ENCODE peak calls at places on chromosomes 13 and 19, in ten cellular contexts. U is GM20000; X is NCI-H69; F is endothelial cell; A is Right ventricle myocardium superior; S is cerebellum; Q is T follicular helper cell; I is GM10248; L is HTR-8/SVneo; Z is activated naive CD8-positive, alpha-beta T cell treated with anti-CD3 and anti-CD28 coated beads, Interleukin-2, amount 50 U/mL, for 16 hours. G is an unnamed sample.

GRCh38 chr19:33416307-33417215 is 43.1 kb downstream of the CEBPG start:
- DNase-seq in U (peak), X (peak), F (peak), A (peak), S (peak), Q (peak), I (peak), L (peak), Z (peak), G (peak)

GRCh38 chr13:50580684-50581305 is 262.7 kb downstream of the DLEU7 start:
- DNase-seq in U (no peak), X (no peak), F (no peak), A (no peak), S (no peak), Q (no peak), I (no peak), L (no peak), Z (no peak), G (no peak)

GRCh38 chr19:46716013-46716671 is 772 bp downstream of the PRKD2 start:
- DNase-seq in U (no peak), X (peak), F (peak), A (peak), S (no peak), Q (no peak), I (no peak), L (no peak), Z (no peak), G (no peak)

GRCh38 chr19:30049226-30049625 is 107.2 kb downstream of the URI1 start:
- DNase-seq in U (no peak), X (no peak), F (no peak), A (no peak), S (no peak), Q (no peak), I (no peak), L (no peak), Z (no peak), G (no peak)

GRCh38 chr13:109288151-109288709 is 498.2 kb downstream of the IRS2 start:
- DNase-seq in U (no peak), X (no peak), F (no peak), A (no peak), S (no peak), Q (no peak), I (no peak), L (no peak), Z (no peak), G (no peak)

GRCh38 chr13:76991796-76992547 is at the start of gene CLN5:
- DNase-seq in U (peak), X (peak), F (peak), A (peak), S (peak), Q (peak), I (peak), L (peak), Z (peak), G (peak)

GRCh38 chr13:72820156-72820897 is 38.4 kb downstream of the PIBF1 start:
- DNase-seq in U (no peak), X (no peak), F (no peak), A (no peak), S (no peak), Q (no peak), I (no peak), L (no peak), Z (no peak), G (no peak)

GRCh38 chr13:107069107-107069776 is 501.3 kb upstream of the ARGLU1 start:
- DNase-seq in U (no peak), X (no peak), F (no peak), A (no peak), S (no peak), Q (no peak), I (no peak), L (no peak), Z (no peak), G (no peak)

GRCh38 chr13:97222934-97223710 is 989 bp downstream of the MBNL2 start:
- DNase-seq in U (no peak), X (peak), F (no peak), A (no peak), S (no peak), Q (no peak), I (no peak), L (no peak), Z (no peak), G (no peak)

GRCh38 chr13:37127706-37128241 is 22.3 kb upstream of the CSNK1A1L start:
- DNase-seq in U (no peak), X (peak), F (no peak), A (no peak), S (no peak), Q (no peak), I (no peak), L (no peak), Z (no peak), G (no peak)